ENCODE peak calls at places on chromosomes 2 and 18, in eight cellular contexts. One of them, this sample, is unnamed.

GRCh38 chr2:15425707-15426106 is 135.4 kb downstream of the NBAS start:
- DNase-seq in foreskin keratinocyte: no peak
- DNase-seq in body of pancreas: no peak
- DNase-seq in mesothelial cell of epicardium: no peak
- DNase-seq in HCT116: no peak
- DNase-seq in neural crest cell: peak; percentile 5
- DNase-seq in nephron progenitor cell: peak; percentile 33
- DNase-seq in lower lobe of right lung: no peak
- DNase-seq in this sample: no peak

GRCh38 chr18:34890486-34891085 is 150.6 kb upstream of the MAPRE2 start:
- DNase-seq in nephron progenitor cell: no peak
- DNase-seq in body of pancreas: no peak
- DNase-seq in foreskin keratinocyte: no peak
- DNase-seq in mesothelial cell of epicardium: no peak
- DNase-seq in neural crest cell: no peak
- DNase-seq in HCT116: no peak
- DNase-seq in lower lobe of right lung: no peak
- DNase-seq in this sample: no peak

GRCh38 chr2:159211447-159212396 is 74.8 kb downstream of the WDSUB1 start:
- DNase-seq in lower lobe of right lung: no peak
- DNase-seq in nephron progenitor cell: peak; percentile 45
- DNase-seq in HCT116: no peak
- DNase-seq in foreskin keratinocyte: no peak
- DNase-seq in neural crest cell: no peak
- DNase-seq in mesothelial cell of epicardium: no peak
- DNase-seq in body of pancreas: no peak
- DNase-seq in this sample: no peak

GRCh38 chr2:58032016-58032750 is 14.4 kb upstream of the VRK2 start:
- DNase-seq in nephron progenitor cell: no peak
- DNase-seq in foreskin keratinocyte: no peak
- DNase-seq in mesothelial cell of epicardium: no peak
- DNase-seq in body of pancreas: no peak
- DNase-seq in lower lobe of right lung: no peak
- DNase-seq in neural crest cell: no peak
- DNase-seq in HCT116: no peak
- DNase-seq in this sample: no peak

GRCh38 chr2:8103085-8103708 is 578.7 kb upstream of the ID2 start:
- DNase-seq in body of pancreas: no peak
- DNase-seq in neural crest cell: no peak
- DNase-seq in nephron progenitor cell: no peak
- DNase-seq in lower lobe of right lung: no peak
- DNase-seq in mesothelial cell of epicardium: no peak
- DNase-seq in foreskin keratinocyte: no peak
- DNase-seq in HCT116: no peak
- DNase-seq in this sample: no peak

GRCh38 chr2:181354626-181355025 is 102.6 kb upstream of the ITGA4 start:
- DNase-seq in HCT116: no peak
- DNase-seq in body of pancreas: no peak
- DNase-seq in neural crest cell: no peak
- DNase-seq in foreskin keratinocyte: peak; percentile 78
- DNase-seq in mesothelial cell of epicardium: no peak
- DNase-seq in lower lobe of right lung: no peak
- DNase-seq in nephron progenitor cell: no peak
- DNase-seq in this sample: no peak

GRCh38 chr18:56711706-56712445 is 60.7 kb downstream of the WDR7 start:
- DNase-seq in mesothelial cell of epicardium: no peak
- DNase-seq in foreskin keratinocyte: no peak
- DNase-seq in lower lobe of right lung: no peak
- DNase-seq in HCT116: no peak
- DNase-seq in nephron progenitor cell: no peak
- DNase-seq in neural crest cell: no peak
- DNase-seq in body of pancreas: no peak
- DNase-seq in this sample: no peak

GRCh38 chr18:3688682-3689081 is 238.7 kb downstream of the TGIF1 start:
- DNase-seq in mesothelial cell of epicardium: peak; percentile 42
- DNase-seq in foreskin keratinocyte: peak; percentile 75
- DNase-seq in lower lobe of right lung: no peak
- DNase-seq in neural crest cell: no peak
- DNase-seq in body of pancreas: no peak
- DNase-seq in nephron progenitor cell: no peak
- DNase-seq in HCT116: no peak
- DNase-seq in this sample: no peak

GRCh38 chr2:30421551-30422436 is 25.3 kb upstream of the LCLAT1 start:
- DNase-seq in neural crest cell: peak; percentile 27
- DNase-seq in HCT116: no peak
- DNase-seq in nephron progenitor cell: peak; percentile 35
- DNase-seq in body of pancreas: no peak
- DNase-seq in mesothelial cell of epicardium: no peak
- DNase-seq in foreskin keratinocyte: peak; percentile 50
- DNase-seq in lower lobe of right lung: no peak
- DNase-seq in this sample: peak; percentile 22

GRCh38 chr2:53422979-53423378 is 344.6 kb upstream of the CHAC2 start:
- DNase-seq in nephron progenitor cell: peak; percentile 11
- DNase-seq in neural crest cell: peak; percentile 16
- DNase-seq in mesothelial cell of epicardium: no peak
- DNase-seq in HCT116: peak; percentile 44
- DNase-seq in foreskin keratinocyte: peak; percentile 40
- DNase-seq in lower lobe of right lung: no peak
- DNase-seq in body of pancreas: peak; percentile 42
- DNase-seq in this sample: peak; percentile 45

GRCh38 chr2:29839306-29839705 is 82.1 kb downstream of the ALK start:
- DNase-seq in mesothelial cell of epicardium: no peak
- DNase-seq in nephron progenitor cell: no peak
- DNase-seq in lower lobe of right lung: no peak
- DNase-seq in HCT116: no peak
- DNase-seq in body of pancreas: no peak
- DNase-seq in neural crest cell: no peak
- DNase-seq in foreskin keratinocyte: no peak
- DNase-seq in this sample: no peak

GRCh38 chr2:157751462-157752058 is 122.9 kb upstream of the ACVR1C start:
- DNase-seq in neural crest cell: no peak
- DNase-seq in body of pancreas: peak; percentile 76
- DNase-seq in mesothelial cell of epicardium: no peak
- DNase-seq in HCT116: no peak
- DNase-seq in nephron progenitor cell: peak; percentile 6
- DNase-seq in lower lobe of right lung: no peak
- DNase-seq in foreskin keratinocyte: peak; percentile 90
- DNase-seq in this sample: no peak

GRCh38 chr2:159262226-159262625 is 24.3 kb downstream of the WDSUB1 start:
- DNase-seq in nephron progenitor cell: no peak
- DNase-seq in neural crest cell: no peak
- DNase-seq in mesothelial cell of epicardium: no peak
- DNase-seq in body of pancreas: no peak
- DNase-seq in lower lobe of right lung: no peak
- DNase-seq in HCT116: no peak
- DNase-seq in foreskin keratinocyte: no peak
- DNase-seq in this sample: no peak

GRCh38 chr2:23360571-23361125 is 24.3 kb upstream of the KLHL29 start:
- DNase-seq in lower lobe of right lung: peak; percentile 58
- DNase-seq in neural crest cell: no peak
- DNase-seq in mesothelial cell of epicardium: peak; percentile 16
- DNase-seq in body of pancreas: peak; percentile 39
- DNase-seq in nephron progenitor cell: no peak
- DNase-seq in HCT116: no peak
- DNase-seq in foreskin keratinocyte: no peak
- DNase-seq in this sample: no peak

GRCh38 chr2:171655584-171655983 is 31.7 kb upstream of the DYNC1I2 start:
- DNase-seq in foreskin keratinocyte: no peak
- DNase-seq in nephron progenitor cell: no peak
- DNase-seq in lower lobe of right lung: no peak
- DNase-seq in neural crest cell: no peak
- DNase-seq in HCT116: no peak
- DNase-seq in mesothelial cell of epicardium: no peak
- DNase-seq in body of pancreas: no peak
- DNase-seq in this sample: peak; percentile 20

GRCh38 chr2:120712180-120712678 is 23.4 kb upstream of the GLI2 start:
- DNase-seq in mesothelial cell of epicardium: no peak
- DNase-seq in nephron progenitor cell: no peak
- DNase-seq in foreskin keratinocyte: peak; percentile 25
- DNase-seq in body of pancreas: no peak
- DNase-seq in HCT116: no peak
- DNase-seq in neural crest cell: no peak
- DNase-seq in lower lobe of right lung: no peak
- DNase-seq in this sample: no peak

GRCh38 chr18:199768-200167 is 41.4 kb downstream of the USP14 start:
- DNase-seq in lower lobe of right lung: no peak
- DNase-seq in foreskin keratinocyte: no peak
- DNase-seq in body of pancreas: no peak
- DNase-seq in nephron progenitor cell: no peak
- DNase-seq in neural crest cell: no peak
- DNase-seq in HCT116: no peak
- DNase-seq in mesothelial cell of epicardium: no peak
- DNase-seq in this sample: no peak

GRCh38 chr2:64228126-64228678 is 84.0 kb upstream of the PELI1 start:
- DNase-seq in nephron progenitor cell: peak; percentile 88
- DNase-seq in body of pancreas: peak; percentile 85
- DNase-seq in mesothelial cell of epicardium: peak; percentile 81
- DNase-seq in foreskin keratinocyte: peak; percentile 68
- DNase-seq in neural crest cell: peak; percentile 82
- DNase-seq in HCT116: peak; percentile 15
- DNase-seq in lower lobe of right lung: peak; percentile 90
- DNase-seq in this sample: peak; percentile 79

GRCh38 chr2:226489765-226490164 is 309.9 kb downstream of the IRS1 start:
- DNase-seq in neural crest cell: no peak
- DNase-seq in foreskin keratinocyte: peak; percentile 86
- DNase-seq in HCT116: no peak
- DNase-seq in body of pancreas: no peak
- DNase-seq in lower lobe of right lung: no peak
- DNase-seq in nephron progenitor cell: no peak
- DNase-seq in mesothelial cell of epicardium: no peak
- DNase-seq in this sample: peak; percentile 3

GRCh38 chr2:111705711-111706323 is 178.2 kb downstream of the ANAPC1 start:
- DNase-seq in nephron progenitor cell: no peak
- DNase-seq in foreskin keratinocyte: peak; percentile 80
- DNase-seq in neural crest cell: no peak
- DNase-seq in HCT116: peak; percentile 86
- DNase-seq in mesothelial cell of epicardium: no peak
- DNase-seq in lower lobe of right lung: no peak
- DNase-seq in body of pancreas: peak; percentile 43
- DNase-seq in this sample: peak; percentile 56

GRCh38 chr2:111708478-111708877 is 175.5 kb downstream of the ANAPC1 start:
- DNase-seq in mesothelial cell of epicardium: no peak
- DNase-seq in neural crest cell: no peak
- DNase-seq in lower lobe of right lung: no peak
- DNase-seq in foreskin keratinocyte: peak; percentile 6
- DNase-seq in body of pancreas: no peak
- DNase-seq in nephron progenitor cell: no peak
- DNase-seq in HCT116: no peak
- DNase-seq in this sample: no peak

GRCh38 chr2:111709321-111709720 is 174.7 kb downstream of the ANAPC1 start:
- DNase-seq in HCT116: no peak
- DNase-seq in lower lobe of right lung: no peak
- DNase-seq in nephron progenitor cell: no peak
- DNase-seq in foreskin keratinocyte: no peak
- DNase-seq in mesothelial cell of epicardium: no peak
- DNase-seq in neural crest cell: no peak
- DNase-seq in body of pancreas: no peak
- DNase-seq in this sample: no peak

GRCh38 chr2:111706481-111707001 is 177.5 kb downstream of the ANAPC1 start:
- DNase-seq in lower lobe of right lung: no peak
- DNase-seq in HCT116: no peak
- DNase-seq in nephron progenitor cell: no peak
- DNase-seq in mesothelial cell of epicardium: no peak
- DNase-seq in body of pancreas: no peak
- DNase-seq in foreskin keratinocyte: no peak
- DNase-seq in neural crest cell: no peak
- DNase-seq in this sample: no peak

GRCh38 chr2:111707700-111708099 is 176.3 kb downstream of the ANAPC1 start:
- DNase-seq in mesothelial cell of epicardium: no peak
- DNase-seq in nephron progenitor cell: no peak
- DNase-seq in lower lobe of right lung: no peak
- DNase-seq in body of pancreas: no peak
- DNase-seq in HCT116: no peak
- DNase-seq in foreskin keratinocyte: no peak
- DNase-seq in neural crest cell: no peak
- DNase-seq in this sample: no peak
- TF ChIP-seq CTCF in mesothelial cell of epicardium: no peak
- TF ChIP-seq CTCF in nephron progenitor cell: no peak
- TF ChIP-seq CTCF in lower lobe of right lung: no peak
- TF ChIP-seq CTCF in body of pancreas: no peak
- TF ChIP-seq CTCF in HCT116: no peak
- TF ChIP-seq CTCF in foreskin keratinocyte: no peak
- TF ChIP-seq CTCF in neural crest cell: no peak
- TF ChIP-seq CTCF in this sample: no peak

DNA sequence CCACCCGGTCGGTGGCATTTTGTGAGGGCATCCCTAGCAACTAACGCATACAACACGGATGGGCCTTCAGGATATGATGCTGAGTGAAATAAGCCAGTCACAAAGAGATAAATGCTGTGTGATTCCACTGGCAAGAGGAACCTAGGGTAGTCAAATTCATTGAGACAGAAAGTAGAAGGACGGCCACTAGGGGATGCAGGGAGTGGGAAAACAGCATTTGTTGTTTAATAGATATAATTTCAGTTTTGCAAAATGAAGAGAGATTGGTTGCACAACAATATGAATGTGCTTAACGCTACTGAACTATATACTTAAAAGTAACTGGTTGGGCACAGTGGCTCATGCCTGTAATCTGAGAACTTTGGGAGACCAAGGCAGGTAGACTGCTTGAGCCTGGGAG is 112.9 kb downstream of the AFF3 start:
- DNase-seq in foreskin keratinocyte: no peak
- DNase-seq in HCT116: no peak
- DNase-seq in nephron progenitor cell: no peak
- DNase-seq in body of pancreas: no peak
- DNase-seq in neural crest cell: no peak
- DNase-seq in mesothelial cell of epicardium: no peak
- DNase-seq in lower lobe of right lung: no peak
- DNase-seq in this sample: no peak
- TF ChIP-seq CTCF in foreskin keratinocyte: no peak
- TF ChIP-seq CTCF in HCT116: peak; percentile 33
- TF ChIP-seq CTCF in nephron progenitor cell: no peak
- TF ChIP-seq CTCF in body of pancreas: no peak
- TF ChIP-seq CTCF in neural crest cell: peak; percentile 32
- TF ChIP-seq CTCF in mesothelial cell of epicardium: no peak
- TF ChIP-seq CTCF in lower lobe of right lung: no peak
- TF ChIP-seq CTCF in this sample: no peak

DNA sequence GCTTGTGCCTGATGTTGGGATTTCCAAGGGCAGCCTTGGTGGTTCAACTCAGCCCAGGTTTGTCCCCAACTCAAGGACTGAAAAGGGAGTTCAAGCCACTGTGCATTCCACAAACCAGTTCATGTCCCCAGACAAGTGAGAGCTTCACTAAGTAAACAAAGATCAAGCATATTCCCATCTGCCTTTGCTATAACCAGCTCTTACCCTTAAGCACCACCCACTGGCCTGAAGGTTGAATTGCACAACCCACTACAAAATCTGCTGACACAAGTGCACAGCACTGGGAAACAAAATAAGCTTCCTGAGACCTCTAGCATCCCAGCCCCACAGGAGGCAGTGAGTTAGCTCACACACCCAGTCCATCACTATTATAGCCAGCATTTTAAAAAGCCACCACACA is 516.7 kb downstream of the NR4A2 start:
- DNase-seq in neural crest cell: no peak
- DNase-seq in foreskin keratinocyte: peak; percentile 34
- DNase-seq in HCT116: peak; percentile 23
- DNase-seq in lower lobe of right lung: no peak
- DNase-seq in nephron progenitor cell: peak; percentile 9
- DNase-seq in mesothelial cell of epicardium: no peak
- DNase-seq in body of pancreas: no peak
- DNase-seq in this sample: peak; percentile 16
- TF ChIP-seq CTCF in neural crest cell: peak; percentile 52
- TF ChIP-seq CTCF in foreskin keratinocyte: peak; percentile 51
- TF ChIP-seq CTCF in HCT116: peak; percentile 61
- TF ChIP-seq CTCF in lower lobe of right lung: peak; percentile 17
- TF ChIP-seq CTCF in nephron progenitor cell: peak; percentile 23
- TF ChIP-seq CTCF in mesothelial cell of epicardium: peak; percentile 27
- TF ChIP-seq CTCF in body of pancreas: no peak
- TF ChIP-seq CTCF in this sample: peak; percentile 33

GRCh38 chr18:43664487-43665008 is 387.3 kb upstream of the SYT4 start:
- DNase-seq in HCT116: no peak
- DNase-seq in body of pancreas: no peak
- DNase-seq in lower lobe of right lung: no peak
- DNase-seq in neural crest cell: no peak
- DNase-seq in mesothelial cell of epicardium: no peak
- DNase-seq in foreskin keratinocyte: peak; percentile 11
- DNase-seq in nephron progenitor cell: no peak
- DNase-seq in this sample: no peak
- TF ChIP-seq CTCF in HCT116: no peak
- TF ChIP-seq CTCF in body of pancreas: no peak
- TF ChIP-seq CTCF in lower lobe of right lung: no peak
- TF ChIP-seq CTCF in neural crest cell: no peak
- TF ChIP-seq CTCF in mesothelial cell of epicardium: no peak
- TF ChIP-seq CTCF in foreskin keratinocyte: no peak
- TF ChIP-seq CTCF in nephron progenitor cell: no peak
- TF ChIP-seq CTCF in this sample: no peak

This sample was measured in GM20000.